ENCODE peak calls at places on chromosomes 7 and 10, in ten cellular contexts. I, G, T, F, K, X, D, E, O and Q are unnamed samples. For H3K27me3 and H3K9me3, the result is how much of the 10 kb centered on the place peaks cover.

GRCh38 chr10:76150139-76150885 is 718.9 kb downstream of the LRMDA start:
- DNase-seq in I (no peak), G (peak), T (peak), F (no peak), K (no peak), X (no peak), D (peak), E (peak), O (no peak), Q (peak)

GRCh38 chr7:7521259-7521658 is 14.4 kb downstream of the COL28A1 start:
- DNase-seq in I (no peak), G (no peak), T (no peak), F (no peak), K (no peak), X (no peak), D (no peak), E (no peak), O (no peak), Q (no peak)

GRCh38 chr10:114754445-114755320 is 66.9 kb upstream of the FHIP2A start:
- DNase-seq in I (no peak), G (no peak), T (peak), F (no peak), K (no peak), X (no peak), D (no peak), E (no peak), O (peak), Q (no peak)

GRCh38 chr10:92997620-92998019 is 63.0 kb upstream of the CYP26C1 start:
- DNase-seq in I (no peak), G (no peak), T (no peak), F (no peak), K (no peak), X (no peak), D (no peak), E (no peak), O (no peak), Q (peak)

GRCh38 chr7:76430836-76431235 is 6.1 kb downstream of the ZP3 start:
- DNase-seq in I (no peak), G (no peak), T (no peak), F (peak), K (no peak), X (no peak), D (no peak), E (no peak), O (no peak), Q (no peak)

GRCh38 chr7:102860351-102860811 is 52.4 kb upstream of the LRRC17 start:
- DNase-seq in I (no peak), G (no peak), T (peak), F (no peak), K (no peak), X (no peak), D (no peak), E (no peak), O (peak), Q (peak)

GRCh38 chr7:18974803-18975202 is 142.6 kb downstream of the TWIST1 start:
- DNase-seq in I (no peak), G (no peak), T (peak), F (no peak), K (no peak), X (no peak), D (no peak), E (no peak), O (peak), Q (peak)

GRCh38 chr7:44097064-44097932 is 6.8 kb upstream of the AEBP1 start:
- DNase-seq in I (peak), G (no peak), T (no peak), F (no peak), K (no peak), X (no peak), D (no peak), E (no peak), O (no peak), Q (no peak)

GRCh38 chr10:61939575-61940301 is 38.2 kb downstream of the ARID5B start:
- DNase-seq in I (no peak), G (no peak), T (peak), F (no peak), K (no peak), X (no peak), D (no peak), E (no peak), O (no peak), Q (no peak)

GRCh38 chr10:27240212-27240890 is at the start of gene ACBD5:
- DNase-seq in I (peak), G (peak), T (peak), F (peak), K (peak), X (peak), D (peak), E (peak), O (peak), Q (peak)

GRCh38 chr7:26195182-26195581 is 5.4 kb downstream of the HNRNPA2B1 start:
- DNase-seq in I (no peak), G (no peak), T (no peak), F (no peak), K (no peak), X (no peak), D (no peak), E (no peak), O (no peak), Q (no peak)

GRCh38 chr7:26197153-26198115 is 3.1 kb downstream of the HNRNPA2B1 start:
- DNase-seq in I (no peak), G (no peak), T (no peak), F (no peak), K (no peak), X (no peak), D (no peak), E (no peak), O (no peak), Q (no peak)

GRCh38 chr7:26198133-26198780 is 2.3 kb downstream of the HNRNPA2B1 start:
- DNase-seq in I (peak), G (no peak), T (no peak), F (no peak), K (no peak), X (no peak), D (no peak), E (peak), O (no peak), Q (no peak)

GRCh38 chr7:26195867-26196266 is 4.7 kb downstream of the HNRNPA2B1 start:
- DNase-seq in I (no peak), G (no peak), T (no peak), F (no peak), K (no peak), X (no peak), D (no peak), E (no peak), O (no peak), Q (no peak)

GRCh38 chr7:26196305-26196704 is 4.2 kb downstream of the HNRNPA2B1 start:
- DNase-seq in I (no peak), G (no peak), T (no peak), F (no peak), K (no peak), X (no peak), D (no peak), E (no peak), O (no peak), Q (no peak)
- H3K4me3 ChIP-seq in I (peak), G (peak), T (peak), F (no peak), K (peak), X (no peak), D (peak), E (peak), O (peak), Q (no peak)

GRCh38 chr10:133160813-133161471 is 923 bp downstream of the KNDC1 start:
- DNase-seq in I (no peak), G (no peak), T (no peak), F (no peak), K (peak), X (no peak), D (no peak), E (peak), O (no peak), Q (no peak)

GRCh38 chr10:133161486-133162051 is 1.6 kb downstream of the KNDC1 start:
- DNase-seq in I (no peak), G (no peak), T (no peak), F (peak), K (peak), X (peak), D (peak), E (peak), O (no peak), Q (no peak)

GRCh38 chr10:133158756-133159610 is 1.0 kb upstream of the KNDC1 start:
- DNase-seq in I (no peak), G (no peak), T (no peak), F (peak), K (peak), X (peak), D (peak), E (peak), O (no peak), Q (peak)

GRCh38 chr10:133159611-133159949 is 439 bp upstream of the KNDC1 start:
- DNase-seq in I (no peak), G (no peak), T (no peak), F (peak), K (peak), X (no peak), D (no peak), E (peak), O (no peak), Q (no peak)

GRCh38 chr10:133159950-133160812 is at the start of gene KNDC1:
- DNase-seq in I (no peak), G (no peak), T (no peak), F (peak), K (peak), X (peak), D (peak), E (peak), O (no peak), Q (peak)
- H3K27me3 ChIP-seq in I (under half), G (half or more), T (under half), F (under half), K (under half), X (under half), D (half or more), E (under half), O (under half), Q (under half)

GRCh38 chr7:157498690-157499089 is 161.9 kb downstream of the DNAJB6 start:
- DNase-seq in I (no peak), G (peak), T (no peak), F (no peak), K (no peak), X (no peak), D (no peak), E (no peak), O (no peak), Q (no peak)
- H3K9me3 ChIP-seq in I (under half), G (under half), T (under half), F (under half), K (under half), X (under half), D (under half), E (under half), O (half or more), Q (under half)

GRCh38 chr7:20350518-20350951 is 19.8 kb downstream of the ITGB8 start:
- DNase-seq in I (no peak), G (no peak), T (no peak), F (no peak), K (no peak), X (peak), D (no peak), E (peak), O (no peak), Q (peak)
- H3K4me3 ChIP-seq in I (no peak), G (no peak), T (no peak), F (no peak), K (no peak), X (no peak), D (no peak), E (no peak), O (no peak), Q (no peak)

GRCh38 chr10:47380341-47381215 is 3.5 kb downstream of the ZNF488 start:
- DNase-seq in I (no peak), G (peak), T (no peak), F (no peak), K (peak), X (no peak), D (no peak), E (no peak), O (no peak), Q (no peak)

GRCh38 chr10:47379901-47380300 is 4.2 kb downstream of the ZNF488 start:
- DNase-seq in I (no peak), G (peak), T (no peak), F (no peak), K (peak), X (no peak), D (no peak), E (no peak), O (no peak), Q (no peak)

GRCh38 chr10:47378606-47379444 is 5.3 kb downstream of the ZNF488 start:
- DNase-seq in I (no peak), G (no peak), T (no peak), F (no peak), K (peak), X (no peak), D (no peak), E (no peak), O (no peak), Q (no peak)

GRCh38 chr10:47381427-47382379 is 2.4 kb downstream of the ZNF488 start:
- DNase-seq in I (no peak), G (peak), T (no peak), F (no peak), K (no peak), X (no peak), D (no peak), E (no peak), O (no peak), Q (no peak)

DNA sequence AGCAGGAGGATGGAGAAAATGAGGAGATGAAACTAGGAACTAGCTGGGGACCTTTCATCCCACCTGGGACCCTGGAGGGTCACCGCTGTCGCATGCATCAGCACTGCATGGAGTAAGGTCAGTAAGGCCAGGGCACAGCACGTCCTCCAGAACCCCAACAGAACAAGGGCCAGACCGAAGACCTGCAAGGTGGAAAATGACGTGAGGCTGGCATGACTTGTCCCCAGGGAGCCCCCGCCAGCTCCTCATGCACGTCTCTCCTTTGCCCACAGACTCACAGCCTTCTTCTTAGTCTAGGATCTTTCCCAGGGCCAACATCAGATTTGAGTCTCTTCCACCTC is 4.7 kb downstream of the ZNF488 start:
- DNase-seq in I (no peak), G (peak), T (no peak), F (no peak), K (peak), X (no peak), D (no peak), E (no peak), O (no peak), Q (no peak)
- H3K27me3 ChIP-seq in I (half or more), G (under half), T (under half), F (under half), K (under half), X (under half), D (under half), E (under half), O (half or more), Q (under half)